ENCODE peak calls at places on chromosomes 11 and 22, in five cellular contexts. One of them, this sample, is unnamed.

GRCh38 chr22:46869848-46870441 is 107.5 kb downstream of the TBC1D22A start:
- DNase-seq in K562: no peak
- DNase-seq in HepG2: peak
- DNase-seq in GM12891: no peak
- DNase-seq in H1: no peak
- DNase-seq in this sample: no peak

GRCh38 chr11:44634401-44635281 is 69.2 kb downstream of the CD82 start:
- DNase-seq in K562: peak
- DNase-seq in HepG2: no peak
- DNase-seq in GM12891: no peak
- DNase-seq in H1: no peak
- DNase-seq in this sample: no peak

GRCh38 chr11:75768112-75768908 is at the start of gene DGAT2:
- DNase-seq in K562: peak
- DNase-seq in HepG2: peak
- DNase-seq in GM12891: peak
- DNase-seq in H1: peak
- DNase-seq in this sample: peak

GRCh38 chr22:42937164-42937854 is 77.6 kb downstream of the PACSIN2 start:
- DNase-seq in K562: peak
- DNase-seq in HepG2: no peak
- DNase-seq in GM12891: no peak
- DNase-seq in H1: no peak
- DNase-seq in this sample: no peak

GRCh38 chr11:111688028-111688427 is 78.2 kb downstream of the PPP2R1B start:
- DNase-seq in K562: no peak
- DNase-seq in HepG2: no peak
- DNase-seq in GM12891: no peak
- DNase-seq in H1: no peak
- DNase-seq in this sample: no peak

GRCh38 chr11:17564687-17565042 is 17.6 kb downstream of the OTOG start:
- DNase-seq in K562: no peak
- DNase-seq in HepG2: no peak
- DNase-seq in GM12891: no peak
- DNase-seq in H1: no peak
- DNase-seq in this sample: no peak

GRCh38 chr11:99199336-99199735 is 178.6 kb downstream of the CNTN5 start:
- DNase-seq in K562: no peak
- DNase-seq in HepG2: no peak
- DNase-seq in GM12891: no peak
- DNase-seq in H1: no peak
- DNase-seq in this sample: no peak

GRCh38 chr22:47625013-47625385 is 862.5 kb downstream of the TBC1D22A start:
- DNase-seq in K562: no peak
- DNase-seq in HepG2: no peak
- DNase-seq in GM12891: no peak
- DNase-seq in H1: no peak
- DNase-seq in this sample: no peak

GRCh38 chr11:84660257-84660656 is 966.9 kb downstream of the DLG2 start:
- DNase-seq in K562: no peak
- DNase-seq in HepG2: no peak
- DNase-seq in GM12891: no peak
- DNase-seq in H1: no peak
- DNase-seq in this sample: no peak

GRCh38 chr11:127074151-127074761 is 73.7 kb upstream of the KIRREL3 start:
- DNase-seq in K562: peak
- DNase-seq in HepG2: peak
- DNase-seq in GM12891: peak
- DNase-seq in H1: peak
- DNase-seq in this sample: peak

GRCh38 chr11:123700774-123701173 is 40.7 kb downstream of the ZNF202 start:
- DNase-seq in K562: no peak
- DNase-seq in HepG2: no peak
- DNase-seq in GM12891: no peak
- DNase-seq in H1: no peak
- DNase-seq in this sample: no peak

GRCh38 chr11:71338806-71339177 is 86.4 kb upstream of the SHANK2 start:
- DNase-seq in K562: no peak
- DNase-seq in HepG2: no peak
- DNase-seq in GM12891: no peak
- DNase-seq in H1: no peak
- DNase-seq in this sample: no peak

GRCh38 chr11:44563716-44564115 is 1.7 kb upstream of the CD82 start:
- DNase-seq in K562: no peak
- DNase-seq in HepG2: no peak
- DNase-seq in GM12891: no peak
- DNase-seq in H1: no peak
- DNase-seq in this sample: no peak

GRCh38 chr22:48153726-48154125 is 1391.3 kb downstream of the TBC1D22A start:
- DNase-seq in K562: no peak
- DNase-seq in HepG2: no peak
- DNase-seq in GM12891: no peak
- DNase-seq in H1: no peak
- DNase-seq in this sample: no peak

GRCh38 chr11:67119577-67120391 is 721 bp downstream of the KDM2A start:
- DNase-seq in K562: peak
- DNase-seq in HepG2: no peak
- DNase-seq in GM12891: no peak
- DNase-seq in H1: no peak
- DNase-seq in this sample: no peak

GRCh38 chr11:110295487-110296225 is 758 bp downstream of the RDX start:
- DNase-seq in K562: peak
- DNase-seq in HepG2: no peak
- DNase-seq in GM12891: peak
- DNase-seq in H1: no peak
- DNase-seq in this sample: peak

GRCh38 chr11:37817727-37818270 is 1219.8 kb upstream of the RAG2 start:
- DNase-seq in K562: no peak
- DNase-seq in HepG2: no peak
- DNase-seq in GM12891: no peak
- DNase-seq in H1: no peak
- DNase-seq in this sample: no peak

GRCh38 chr11:40388097-40388818 is 1071.2 kb downstream of the LRRC4C start:
- DNase-seq in K562: no peak
- DNase-seq in HepG2: no peak
- DNase-seq in GM12891: no peak
- DNase-seq in H1: no peak
- DNase-seq in this sample: no peak

GRCh38 chr11:28999620-29000019 is 891.4 kb downstream of the METTL15 start:
- DNase-seq in K562: no peak
- DNase-seq in HepG2: no peak
- DNase-seq in GM12891: no peak
- DNase-seq in H1: no peak
- DNase-seq in this sample: no peak

GRCh38 chr11:116870054-116870453 is 32.6 kb upstream of the APOA1 start:
- DNase-seq in K562: no peak
- DNase-seq in HepG2: no peak
- DNase-seq in GM12891: no peak
- DNase-seq in H1: no peak
- DNase-seq in this sample: no peak

GRCh38 chr22:19664406-19664805 is 49.9 kb upstream of the SEPTIN5 start:
- DNase-seq in K562: no peak
- DNase-seq in HepG2: no peak
- DNase-seq in GM12891: no peak
- DNase-seq in H1: no peak
- DNase-seq in this sample: no peak

GRCh38 chr22:48366056-48366455 is 1461.6 kb downstream of the BRD1 start:
- DNase-seq in K562: no peak
- DNase-seq in HepG2: no peak
- DNase-seq in GM12891: no peak
- DNase-seq in H1: no peak
- DNase-seq in this sample: no peak

GRCh38 chr11:17423533-17424310 is 35.3 kb upstream of the KCNJ11 start:
- DNase-seq in K562: no peak
- DNase-seq in HepG2: peak
- DNase-seq in GM12891: no peak
- DNase-seq in H1: no peak
- DNase-seq in this sample: no peak

GRCh38 chr11:76459299-76459698 is 14.5 kb downstream of the EMSY start:
- DNase-seq in K562: no peak
- DNase-seq in HepG2: no peak
- DNase-seq in GM12891: no peak
- DNase-seq in H1: no peak
- DNase-seq in this sample: no peak

GRCh38 chr11:111422494-111423249 is 43.6 kb upstream of the POU2AF1 start:
- DNase-seq in K562: peak
- DNase-seq in HepG2: peak
- DNase-seq in GM12891: no peak
- DNase-seq in H1: peak
- DNase-seq in this sample: no peak

GRCh38 chr11:96014234-96014633 is 90.3 kb upstream of the MTMR2 start:
- DNase-seq in K562: no peak
- DNase-seq in HepG2: peak
- DNase-seq in GM12891: peak
- DNase-seq in H1: no peak
- DNase-seq in this sample: no peak

DNA sequence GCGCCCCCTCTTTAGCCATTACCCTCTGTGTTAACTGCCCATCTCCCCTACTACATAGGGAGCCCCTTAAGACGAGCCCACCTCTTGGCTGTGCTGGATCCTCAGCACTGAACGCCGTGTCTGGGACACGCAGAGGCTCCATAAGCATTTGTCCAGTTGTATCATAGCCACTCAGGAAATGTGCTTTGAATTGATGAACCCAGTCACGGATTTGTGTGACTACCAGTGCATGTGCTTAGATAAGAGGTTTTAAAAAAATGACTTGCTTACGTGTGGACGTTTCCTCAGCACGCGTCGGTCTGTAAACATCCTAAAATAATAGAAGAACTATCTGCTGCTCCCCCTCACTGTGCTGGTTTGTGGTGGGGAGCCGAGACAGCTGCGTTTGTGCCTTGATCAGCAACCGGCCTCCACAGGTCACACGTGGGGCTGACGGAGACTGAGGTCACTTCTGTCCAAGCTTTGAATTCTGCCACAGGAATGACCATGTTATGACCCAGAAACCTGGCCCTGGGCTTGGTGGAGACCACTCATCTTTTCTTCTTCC is 4.2 kb downstream of the MICAL2 start:
- DNase-seq in K562: peak
- DNase-seq in HepG2: no peak
- DNase-seq in GM12891: no peak
- DNase-seq in H1: no peak
- DNase-seq in this sample: no peak
- TF ChIP-seq POLR2A in K562: no peak
- TF ChIP-seq POLR2A in HepG2: no peak
- TF ChIP-seq POLR2A in GM12891: no peak
- TF ChIP-seq POLR2A in H1: no peak
- TF ChIP-seq POLR2A in this sample: no peak

GRCh38 chr11:23359297-23359696 is 499.0 kb upstream of the CCDC179 start:
- DNase-seq in K562: no peak
- DNase-seq in HepG2: peak
- DNase-seq in GM12891: no peak
- DNase-seq in H1: no peak
- DNase-seq in this sample: no peak
- TF ChIP-seq TAF1 in K562: no peak
- TF ChIP-seq TAF1 in HepG2: no peak
- TF ChIP-seq TAF1 in GM12891: no peak
- TF ChIP-seq TAF1 in H1: no peak
- TF ChIP-seq TAF1 in this sample: no peak

DNA sequence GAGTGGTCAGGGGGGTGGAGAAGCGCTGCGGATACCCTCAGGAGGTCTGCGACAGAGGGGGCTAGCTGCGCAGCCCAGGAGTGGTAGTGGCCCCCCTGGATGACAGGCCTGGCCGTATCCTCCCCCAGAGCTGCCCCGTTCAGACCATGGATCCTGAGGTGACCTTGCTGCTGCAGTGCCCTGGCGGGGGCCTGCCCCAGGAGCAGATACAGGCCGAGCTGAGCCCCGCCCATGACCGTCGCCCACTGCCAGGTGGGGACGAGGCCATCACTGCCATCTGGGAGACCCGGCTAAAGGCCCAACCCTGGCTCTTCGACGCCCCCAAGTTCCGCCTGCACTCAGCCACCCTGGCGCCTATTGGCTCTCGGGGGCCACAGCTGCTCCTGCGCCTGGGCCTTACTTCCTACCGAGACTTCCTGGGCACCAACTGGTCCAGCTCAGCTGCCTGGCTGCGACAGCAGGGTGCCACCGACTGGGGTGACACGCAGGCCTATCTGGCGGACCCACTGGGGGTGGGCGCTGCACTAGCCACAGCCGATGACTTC is 505 bp downstream of the NUDT22 start:
- DNase-seq in K562: peak
- DNase-seq in HepG2: peak
- DNase-seq in GM12891: no peak
- DNase-seq in H1: no peak
- DNase-seq in this sample: peak
- TF ChIP-seq POLR2A in K562: no peak
- TF ChIP-seq POLR2A in HepG2: no peak
- TF ChIP-seq POLR2A in GM12891: peak
- TF ChIP-seq POLR2A in H1: no peak
- TF ChIP-seq POLR2A in this sample: no peak

DNA sequence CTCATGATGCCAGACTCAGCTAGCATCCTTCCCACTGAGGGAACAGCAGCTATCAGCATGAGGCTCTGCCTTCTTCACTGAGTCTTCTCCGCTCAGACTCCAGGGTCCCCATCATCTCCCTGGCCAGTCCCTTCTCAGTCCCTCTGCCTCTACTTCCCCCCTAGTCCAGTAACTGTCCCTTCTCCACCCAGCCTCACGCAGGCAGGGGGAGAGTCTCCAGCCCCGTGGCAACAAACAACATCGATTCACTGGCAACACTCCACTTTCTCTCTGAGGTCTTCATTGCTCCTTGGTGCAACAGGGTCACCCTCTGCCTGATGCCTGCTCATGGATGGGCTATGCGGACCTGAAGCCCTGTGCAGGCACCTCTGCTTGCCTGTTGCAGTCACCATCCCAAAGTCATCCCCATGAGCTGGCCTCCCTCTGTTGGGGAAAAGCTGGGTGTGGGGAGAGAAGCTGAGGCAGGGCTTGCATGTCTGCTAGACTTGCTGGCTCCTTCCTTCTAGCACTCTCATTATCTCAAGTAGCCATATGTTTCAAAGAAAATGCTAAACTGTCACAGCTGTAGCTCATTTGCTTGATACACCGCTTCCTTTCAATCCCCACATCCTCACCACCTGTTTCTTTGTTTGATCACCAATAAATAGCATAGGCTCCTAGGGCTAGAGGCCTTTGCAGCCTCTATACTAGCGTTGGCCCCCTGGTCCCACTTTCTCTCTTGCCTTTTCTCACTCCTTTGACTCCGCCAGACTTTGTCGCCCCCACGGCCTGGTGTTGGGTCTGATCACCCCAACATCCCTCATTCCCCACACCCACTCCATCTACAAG is 4.3 kb upstream of the BCR start:
- DNase-seq in K562: no peak
- DNase-seq in HepG2: no peak
- DNase-seq in GM12891: no peak
- DNase-seq in H1: no peak
- DNase-seq in this sample: no peak
- TF ChIP-seq TAF1 in K562: no peak
- TF ChIP-seq TAF1 in HepG2: no peak
- TF ChIP-seq TAF1 in GM12891: no peak
- TF ChIP-seq TAF1 in H1: no peak
- TF ChIP-seq TAF1 in this sample: no peak

This sample was measured in GM12892.